ENCODE peak calls at places on chromosomes 16 and 17, in five cellular contexts. H, Z, Q, V and P are unnamed samples. For H3K9me3 and H3K4me1, the result is how much of the 10 kb centered on the place peaks cover.

GRCh38 chr16:88468289-88469129 is 15.4 kb downstream of the ZFPM1 start:
- DNase-seq in H (no peak), Z (no peak), Q (no peak), V (no peak), P (no peak)

GRCh38 chr17:2912754-2913153 is 116.5 kb downstream of the RAP1GAP2 start:
- DNase-seq in H (no peak), Z (no peak), Q (no peak), V (no peak), P (no peak)

GRCh38 chr17:47120521-47121095 is 68.5 kb downstream of the CDC27 start:
- DNase-seq in H (no peak), Z (no peak), Q (no peak), V (no peak), P (no peak)

GRCh38 chr17:29577009-29577777 is 8.7 kb downstream of the TP53I13 start:
- DNase-seq in H (no peak), Z (no peak), Q (no peak), V (no peak), P (peak)

GRCh38 chr17:42878123-42878880 is 22.3 kb upstream of the G6PC1 start:
- DNase-seq in H (no peak), Z (no peak), Q (no peak), V (no peak), P (no peak)

GRCh38 chr17:29620271-29620670 is 2.4 kb downstream of the CORO6 start:
- DNase-seq in H (no peak), Z (no peak), Q (no peak), V (no peak), P (no peak)

GRCh38 chr16:87930456-87930855 is 5.9 kb downstream of the CA5A start:
- DNase-seq in H (no peak), Z (no peak), Q (no peak), V (no peak), P (no peak)

GRCh38 chr17:19766421-19767270 is 18.5 kb upstream of the ALDH3A1 start:
- DNase-seq in H (peak), Z (peak), Q (peak), V (no peak), P (peak)

GRCh38 chr16:49281843-49282642 is 405 bp upstream of the CBLN1 start:
- DNase-seq in H (peak), Z (peak), Q (peak), V (no peak), P (peak)

GRCh38 chr16:23424292-23424958 is 28.6 kb downstream of the COG7 start:
- DNase-seq in H (no peak), Z (no peak), Q (peak), V (no peak), P (no peak)

GRCh38 chr16:10368984-10369551 is 16.8 kb upstream of the ATF7IP2 start:
- DNase-seq in H (no peak), Z (no peak), Q (no peak), V (no peak), P (no peak)

GRCh38 chr16:67157892-67158635 is 1.6 kb downstream of the TRADD start:
- DNase-seq in H (no peak), Z (no peak), Q (no peak), V (no peak), P (no peak)

GRCh38 chr16:63612462-63613227 is 1509.2 kb downstream of the CDH11 start:
- DNase-seq in H (no peak), Z (no peak), Q (no peak), V (no peak), P (no peak)

GRCh38 chr17:61732169-61732568 is 131.2 kb downstream of the BRIP1 start:
- DNase-seq in H (no peak), Z (no peak), Q (no peak), V (no peak), P (no peak)

GRCh38 chr17:49779730-49780220 is 8.7 kb upstream of the KAT7 start:
- DNase-seq in H (no peak), Z (no peak), Q (no peak), V (no peak), P (peak)

GRCh38 chr17:28641579-28641978 is 3.4 kb downstream of the BLTP2 start:
- DNase-seq in H (no peak), Z (no peak), Q (no peak), V (no peak), P (no peak)

GRCh38 chr17:57152916-57153528 is 68.0 kb downstream of the AKAP1 start:
- DNase-seq in H (no peak), Z (no peak), Q (no peak), V (no peak), P (no peak)
- H3K9me3 ChIP-seq in H (under half), Z (under half), Q (under half), V (under half), P (under half)

DNA sequence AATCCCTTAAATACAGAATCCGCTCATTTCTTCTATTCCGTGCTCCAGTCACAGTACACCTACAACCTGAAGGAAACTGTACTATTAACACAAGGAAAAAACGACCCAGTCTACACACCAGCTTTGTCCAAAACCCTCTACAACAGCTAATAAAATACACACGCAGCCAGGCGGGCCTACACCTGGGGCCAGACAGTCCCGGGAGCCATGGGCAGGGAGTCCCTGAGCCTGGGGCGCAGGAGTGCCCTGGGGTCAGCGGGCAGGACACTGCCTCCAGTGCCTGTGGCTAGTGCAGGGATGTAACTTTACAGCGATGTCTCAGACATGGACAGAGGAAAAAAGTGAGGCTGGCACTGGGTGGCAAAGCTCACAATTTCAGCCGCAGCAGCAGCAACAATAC is 28.5 kb downstream of the GNPTG start:
- DNase-seq in H (no peak), Z (no peak), Q (no peak), V (no peak), P (no peak)
- H3K4me1 ChIP-seq in H (under half), Z (under half), Q (under half), V (under half), P (under half)

DNA sequence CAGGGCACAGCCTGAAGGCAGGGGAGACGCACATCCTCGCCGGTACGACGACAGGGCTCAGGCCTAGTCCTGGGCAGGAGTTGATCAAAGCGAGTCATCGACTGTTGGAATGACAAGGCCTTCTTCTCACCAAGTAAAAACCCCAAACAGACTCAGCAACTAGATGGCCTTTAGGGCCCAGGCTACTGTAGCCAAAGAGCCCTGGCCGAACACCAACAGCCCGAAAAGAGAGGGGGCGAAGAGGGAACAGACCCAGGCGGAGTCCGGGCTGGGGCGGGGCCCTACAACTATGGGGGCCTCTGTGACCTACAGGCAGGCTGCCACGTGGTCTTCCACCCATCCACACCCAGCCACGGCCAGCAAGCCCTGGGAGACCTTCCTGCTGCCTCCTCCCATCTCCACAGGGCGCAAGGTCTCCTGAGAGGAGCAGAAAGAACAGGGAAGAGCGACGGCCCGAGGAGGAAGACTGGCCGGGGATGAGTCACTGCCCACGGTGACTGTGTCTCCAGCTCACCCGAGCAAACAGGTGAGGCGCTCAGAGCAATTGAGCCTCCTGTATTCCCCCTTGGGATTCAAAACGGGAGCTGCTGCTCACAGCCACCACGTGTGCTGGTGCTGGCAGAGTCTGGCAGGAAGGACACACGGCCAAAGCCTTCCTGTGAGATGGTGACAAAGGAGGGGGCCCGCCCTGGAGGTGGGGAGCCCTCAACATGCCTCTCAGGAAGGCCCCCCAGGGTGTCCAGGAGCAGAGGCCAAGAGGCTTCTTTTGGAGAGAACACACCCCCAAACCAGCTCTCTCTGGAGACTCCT is 17.7 kb downstream of the SLC16A3 start:
- DNase-seq in H (no peak), Z (peak), Q (peak), V (no peak), P (peak)
- TF ChIP-seq CTCF in H (no peak), Z (no peak), Q (no peak), V (no peak), P (no peak)

DNA sequence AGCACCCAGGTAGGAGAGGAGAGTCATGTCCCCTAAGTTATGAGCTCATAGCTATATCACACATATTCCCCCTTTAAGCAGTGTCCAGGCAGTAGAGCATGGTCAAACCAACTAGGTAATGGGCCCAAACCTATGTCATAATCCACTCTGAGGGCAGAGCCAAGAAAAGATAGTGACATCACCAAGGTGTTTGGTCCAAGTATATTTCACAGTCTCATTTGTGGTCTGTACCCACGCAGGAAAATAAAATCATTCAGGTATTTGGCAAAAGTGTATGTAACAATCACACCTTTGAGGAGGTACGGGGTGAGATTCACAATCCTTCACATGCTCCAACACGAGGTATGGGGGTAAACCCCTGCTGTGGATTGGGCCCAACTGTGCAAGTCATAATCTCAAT is 2112.8 kb downstream of the TP53TG3F start:
- DNase-seq in H (no peak), Z (no peak), Q (no peak), V (no peak), P (no peak)
- H3K9me3 ChIP-seq in H (under half), Z (under half), Q (under half), V (under half), P (under half)

DNA sequence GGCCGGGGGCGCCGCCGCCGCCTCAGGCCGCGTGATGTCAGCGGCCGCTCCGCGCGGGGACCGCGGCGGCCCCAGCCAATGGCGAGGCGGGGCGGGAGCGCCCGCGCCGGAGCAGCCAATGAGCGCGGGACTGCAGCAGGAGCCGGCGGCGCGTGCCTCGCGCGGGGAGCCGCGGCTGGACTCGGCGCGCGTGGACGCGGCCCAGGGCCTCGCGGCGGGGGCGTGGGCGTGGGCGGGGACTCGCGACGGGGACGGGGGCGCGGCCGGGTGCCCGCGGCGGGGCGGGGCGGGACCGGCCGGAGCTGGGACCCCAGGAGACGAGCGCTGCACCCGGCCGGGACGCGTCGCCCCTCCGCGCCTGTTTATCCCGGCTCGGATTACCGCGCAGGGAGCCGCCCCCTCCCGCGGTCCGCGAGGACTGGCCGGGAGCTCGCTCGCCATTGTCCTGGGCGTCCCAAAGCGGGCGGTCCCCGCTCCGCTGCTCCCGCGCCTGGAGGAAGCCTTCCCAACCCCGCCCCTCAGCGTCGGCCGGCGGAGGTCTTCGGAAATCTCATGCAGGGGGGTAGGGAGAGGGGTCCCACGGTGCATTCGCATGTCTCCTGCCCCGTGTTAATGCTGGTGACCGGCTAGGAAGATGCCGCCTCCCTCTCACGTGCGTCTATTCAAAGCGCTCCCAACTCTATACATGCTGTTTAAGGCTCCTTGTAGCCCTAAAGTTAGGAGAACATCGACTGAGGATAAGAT is at the start of gene RNF157:
- DNase-seq in H (peak), Z (peak), Q (peak), V (no peak), P (peak)
- H3K4me1 ChIP-seq in H (under half), Z (under half), Q (under half), V (under half), P (under half)

GRCh38 chr17:11554042-11554441 is 44.2 kb upstream of the DNAH9 start:
- DNase-seq in H (no peak), Z (no peak), Q (peak), V (no peak), P (no peak)

GRCh38 chr17:11553135-11553534 is 45.1 kb upstream of the DNAH9 start:
- DNase-seq in H (no peak), Z (no peak), Q (no peak), V (no peak), P (no peak)

GRCh38 chr17:11548398-11548797 is 49.9 kb upstream of the DNAH9 start:
- DNase-seq in H (no peak), Z (no peak), Q (no peak), V (no peak), P (no peak)

GRCh38 chr17:11550431-11550830 is 47.8 kb upstream of the DNAH9 start:
- DNase-seq in H (no peak), Z (no peak), Q (no peak), V (no peak), P (no peak)

DNA sequence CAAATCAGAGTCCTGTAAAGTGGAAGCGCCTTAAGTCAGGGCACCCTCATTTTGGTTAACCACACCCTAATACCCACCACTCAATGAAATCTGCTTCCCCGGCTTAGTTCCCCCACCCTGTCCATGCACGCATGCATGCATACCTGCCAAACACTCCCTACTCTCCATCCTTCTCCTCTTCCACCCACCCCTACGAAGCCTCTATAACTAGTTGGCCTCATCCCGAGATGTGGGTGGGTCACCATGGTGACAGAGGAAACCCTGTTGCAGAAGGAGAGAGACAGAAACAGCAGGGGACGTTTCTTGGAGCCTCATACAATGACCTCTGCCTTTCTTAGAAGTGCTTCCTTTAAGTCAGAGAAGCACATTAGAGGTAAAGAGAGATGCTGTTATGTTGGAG is 46.8 kb upstream of the DNAH9 start:
- DNase-seq in H (no peak), Z (no peak), Q (peak), V (no peak), P (no peak)
- TF ChIP-seq CTCF in H (no peak), Z (no peak), Q (no peak), V (no peak), P (no peak)

GRCh38 chr16:3383045-3383448 is 17.8 kb downstream of the ZSCAN32 start:
- DNase-seq in H (no peak), Z (no peak), Q (no peak), V (no peak), P (no peak)
- H3K9me3 ChIP-seq in H (under half), Z (half or more), Q (half or more), V (half or more), P (half or more)

GRCh38 chr17:12994341-12995074 is 23.3 kb downstream of the ELAC2 start:
- DNase-seq in H (no peak), Z (no peak), Q (no peak), V (no peak), P (no peak)

GRCh38 chr17:12990041-12990808 is 27.6 kb downstream of the ELAC2 start:
- DNase-seq in H (peak), Z (peak), Q (no peak), V (no peak), P (no peak)

GRCh38 chr17:12993631-12994030 is 24.2 kb downstream of the ELAC2 start:
- DNase-seq in H (no peak), Z (no peak), Q (no peak), V (no peak), P (no peak)

GRCh38 chr17:12990926-12991325 is 26.9 kb downstream of the ELAC2 start:
- DNase-seq in H (no peak), Z (no peak), Q (no peak), V (no peak), P (no peak)

DNA sequence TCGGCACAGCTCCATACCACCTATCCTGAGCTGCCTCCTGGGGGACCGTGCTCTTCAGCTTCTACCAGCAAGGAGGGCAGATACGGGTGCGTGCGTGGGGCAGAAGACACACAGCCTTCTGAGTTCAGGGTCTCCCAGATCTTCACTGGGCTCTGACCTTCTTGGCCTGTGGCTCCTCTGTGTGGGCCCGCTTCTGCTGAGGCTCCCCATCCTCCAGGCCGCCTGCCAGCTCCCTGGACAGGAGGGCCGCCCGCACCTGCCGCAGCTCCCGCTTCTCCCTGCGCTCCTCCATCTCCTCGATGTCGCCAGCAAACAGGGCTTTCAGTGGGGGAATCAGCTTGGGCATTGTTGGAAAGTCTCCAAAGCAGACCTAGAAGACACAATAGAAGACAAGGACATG is 25.2 kb downstream of the ELAC2 start:
- DNase-seq in H (no peak), Z (no peak), Q (no peak), V (no peak), P (no peak)
- H3K4me1 ChIP-seq in H (under half), Z (under half), Q (under half), V (under half), P (under half)

GRCh38 chr17:8081876-8082275 is 5.6 kb downstream of the ALOX12B start:
- DNase-seq in H (no peak), Z (no peak), Q (no peak), V (no peak), P (no peak)

GRCh38 chr17:8080799-8081219 is 6.7 kb downstream of the ALOX12B start:
- DNase-seq in H (no peak), Z (no peak), Q (no peak), V (no peak), P (no peak)

GRCh38 chr17:8079291-8080207 is 8.0 kb downstream of the ALOX12B start:
- DNase-seq in H (peak), Z (peak), Q (no peak), V (no peak), P (peak)

GRCh38 chr17:8082312-8082711 is 5.2 kb downstream of the ALOX12B start:
- DNase-seq in H (no peak), Z (no peak), Q (no peak), V (no peak), P (no peak)

GRCh38 chr17:8080208-8080798 is 7.2 kb downstream of the ALOX12B start:
- DNase-seq in H (no peak), Z (no peak), Q (no peak), V (no peak), P (no peak)
- TF ChIP-seq CTCF in H (no peak), Z (no peak), Q (no peak), V (no peak), P (no peak)

GRCh38 chr16:31916056-31916488 is 42.5 kb downstream of the ZNF267 start:
- DNase-seq in H (no peak), Z (no peak), Q (no peak), V (no peak), P (no peak)

GRCh38 chr16:31913668-31914067 is 40.1 kb downstream of the ZNF267 start:
- DNase-seq in H (no peak), Z (no peak), Q (no peak), V (no peak), P (no peak)
- H3K9me3 ChIP-seq in H (under half), Z (half or more), Q (half or more), V (half or more), P (under half)